ENCODE peak calls at places on chromosomes 12 and 14, in five cellular contexts. V is uterus, O is pancreas, E is testis, K is psoas muscle. X is an unnamed sample.

GRCh38 chr12:10374624-10375018 is 15.2 kb downstream of the KLRK1 start:
- DNase-seq in V (no peak), O (no peak), E (no peak), K (no peak), X (no peak)

GRCh38 chr12:64385468-64385867 is 5.1 kb downstream of the C12orf56 start:
- DNase-seq in V (no peak), O (no peak), E (no peak), K (no peak), X (no peak)

GRCh38 chr12:18158774-18159557 is 69.0 kb upstream of the RERGL start:
- DNase-seq in V (no peak), O (no peak), E (peak; percentile 64), K (no peak), X (no peak)

GRCh38 chr14:67566908-67567307 is 33.2 kb downstream of the PIGH start:
- DNase-seq in V (no peak), O (no peak), E (no peak), K (peak; percentile 32), X (no peak)

GRCh38 chr12:132812631-132813305 is 15.9 kb downstream of the GOLGA3 start:
- DNase-seq in V (no peak), O (no peak), E (no peak), K (no peak), X (no peak)

GRCh38 chr14:52891800-52892199 is 59.0 kb downstream of the FERMT2 start:
- DNase-seq in V (no peak), O (no peak), E (no peak), K (no peak), X (no peak)

GRCh38 chr12:43893670-43894069 is 57.8 kb downstream of the TMEM117 start:
- DNase-seq in V (no peak), O (no peak), E (no peak), K (peak; percentile 18), X (no peak)

GRCh38 chr14:75917322-75918251 is 64.2 kb downstream of the TGFB3 start:
- DNase-seq in V (no peak), O (no peak), E (no peak), K (no peak), X (no peak)

GRCh38 chr12:71447691-71448660 is 8.4 kb downstream of the LGR5 start:
- DNase-seq in V (no peak), O (no peak), E (no peak), K (no peak), X (no peak)

GRCh38 chr12:39074063-39074462 is 168.7 kb upstream of the CPNE8 start:
- DNase-seq in V (no peak), O (no peak), E (no peak), K (no peak), X (no peak)

GRCh38 chr12:126189856-126190255 is 1124.6 kb downstream of the AACS start:
- DNase-seq in V (no peak), O (no peak), E (no peak), K (no peak), X (no peak)

GRCh38 chr14:97185186-97185585 is 388.0 kb downstream of the VRK1 start:
- DNase-seq in V (no peak), O (no peak), E (peak; percentile 26), K (no peak), X (no peak)

GRCh38 chr12:121793501-121793835 is at the start of gene RHOF:
- DNase-seq in V (no peak), O (no peak), E (no peak), K (no peak), X (no peak)

GRCh38 chr12:109879332-109880048 is 851 bp downstream of the GLTP start:
- DNase-seq in V (no peak), O (no peak), E (no peak), K (no peak), X (no peak)

GRCh38 chr14:72457641-72458040 is 436.3 kb downstream of the DPF3 start:
- DNase-seq in V (no peak), O (no peak), E (no peak), K (no peak), X (no peak)

GRCh38 chr12:48602192-48602989 is 32.5 kb upstream of the LALBA start:
- DNase-seq in V (no peak), O (no peak), E (no peak), K (no peak), X (no peak)

GRCh38 chr14:105069554-105069886 is 4.3 kb upstream of the GPR132 start:
- DNase-seq in V (no peak), O (no peak), E (no peak), K (no peak), X (no peak)

GRCh38 chr14:94342334-94342934 is 19.3 kb upstream of the SERPINA6 start:
- DNase-seq in V (peak; percentile 77), O (peak; percentile 78), E (peak; percentile 89), K (peak; percentile 77), X (peak; percentile 77)

GRCh38 chr12:5624873-5625272 is 193.0 kb downstream of the NTF3 start:
- DNase-seq in V (no peak), O (no peak), E (no peak), K (no peak), X (no peak)

GRCh38 chr12:94616217-94616729 is 34.1 kb downstream of the TMCC3 start:
- DNase-seq in V (no peak), O (no peak), E (peak; percentile 49), K (peak; percentile 37), X (no peak)

DNA sequence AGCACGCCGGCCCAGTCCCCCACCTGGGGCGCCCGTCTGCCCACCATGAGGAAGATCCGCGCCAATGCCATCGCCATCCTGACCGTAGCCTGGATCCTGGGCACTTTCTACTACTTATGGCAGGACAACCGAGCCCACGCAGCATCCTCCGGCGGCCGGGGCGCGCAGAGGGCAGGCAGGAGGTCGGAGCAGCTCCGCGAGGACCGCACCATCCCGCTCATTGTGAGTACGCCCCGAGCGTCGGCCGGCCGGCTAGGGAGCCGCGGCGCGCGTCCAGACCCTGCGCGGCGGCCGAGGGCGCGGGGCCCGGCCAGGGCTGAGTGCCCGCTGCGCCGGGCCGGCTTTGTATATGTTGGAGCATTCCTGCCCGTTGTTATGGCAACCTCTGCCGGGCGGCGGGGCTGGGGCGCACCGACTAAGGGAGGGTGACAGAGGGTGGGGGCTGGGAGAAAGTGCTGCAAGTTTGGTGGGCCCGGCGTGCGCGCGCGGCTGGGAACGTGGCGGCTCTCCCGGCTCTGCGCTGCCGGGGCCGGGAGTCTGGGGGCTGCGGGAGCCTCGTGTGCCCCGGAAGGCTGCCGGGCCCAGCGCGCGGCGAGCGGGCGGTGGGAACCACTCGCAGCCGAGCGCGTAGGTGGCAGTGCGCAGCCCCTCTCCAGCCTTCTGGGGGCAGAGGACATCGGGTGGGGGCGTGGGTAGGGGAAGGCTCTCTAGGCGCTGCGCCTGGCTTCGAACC is 454 bp downstream of the GALNT16 start:
- DNase-seq in V (no peak), O (no peak), E (no peak), K (peak; percentile 33), X (no peak)
- H3K4me3 ChIP-seq in V (peak overlapping the region; percentile 39), O (peak overlapping the region; percentile 68), E (peak overlapping the region; percentile 64), K (peak overlapping the region; percentile 74), X (peak overlapping the region; percentile 75)

GRCh38 chr14:38808734-38809455 is 294.1 kb downstream of the SEC23A start:
- DNase-seq in V (no peak), O (no peak), E (no peak), K (no peak), X (no peak)
- TF ChIP-seq CTCF in V (no peak), O (no peak), E (no peak), K (no peak), X (no peak)

GRCh38 chr12:123065666-123066457 is 85.0 kb downstream of the PITPNM2 start:
- DNase-seq in V (no peak), O (no peak), E (no peak), K (no peak), X (no peak)
- H3K4me3 ChIP-seq in V (no peak overlapping the region), O (no peak overlapping the region), E (no peak overlapping the region), K (no peak overlapping the region), X (no peak overlapping the region)

DNA sequence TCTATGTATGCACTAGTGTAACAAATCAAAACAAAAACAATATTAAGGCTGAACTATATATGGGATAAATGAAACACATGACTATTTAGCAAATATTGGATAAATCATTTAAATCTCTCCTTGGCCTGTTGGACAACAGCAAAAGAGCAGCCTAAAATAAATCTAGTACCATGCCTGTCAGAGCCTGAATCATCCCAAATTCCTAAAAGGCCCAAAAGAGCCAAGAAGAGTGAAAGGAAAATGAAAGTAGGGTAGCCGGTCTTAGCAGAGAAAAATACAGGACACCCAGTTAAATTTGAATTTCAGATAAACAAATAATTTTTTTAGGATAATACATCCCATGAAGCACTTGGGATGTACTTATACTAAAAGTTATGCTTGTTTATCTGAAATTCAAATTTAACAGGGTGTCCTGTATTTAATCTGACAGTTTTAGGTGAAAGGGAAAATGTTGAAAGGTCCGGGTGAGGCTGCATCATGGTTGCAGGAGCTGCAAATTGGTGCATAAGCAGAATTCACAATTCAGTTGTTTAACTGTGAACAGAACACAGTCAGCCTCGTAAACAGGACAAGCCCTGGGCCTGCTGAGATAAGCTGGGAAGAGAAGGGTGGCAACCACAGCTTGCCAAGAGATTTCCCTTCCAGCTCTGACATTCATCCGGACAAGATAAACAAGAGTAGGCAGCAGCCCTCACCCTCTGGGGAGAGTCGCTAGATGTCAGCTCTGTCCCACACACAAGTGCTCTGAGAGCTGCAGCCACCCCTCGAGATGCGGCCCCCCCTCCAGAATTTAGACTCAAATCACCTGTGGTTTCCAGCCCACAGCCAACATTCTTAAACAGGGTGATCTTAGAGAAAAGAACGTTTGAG is 30.3 kb downstream of the DMAC2L start:
- DNase-seq in V (peak; percentile 58), O (peak; percentile 51), E (peak; percentile 86), K (no peak), X (no peak)
- TF ChIP-seq CTCF in V (peak; percentile 50), O (no peak), E (no peak), K (peak; percentile 35), X (no peak)

DNA sequence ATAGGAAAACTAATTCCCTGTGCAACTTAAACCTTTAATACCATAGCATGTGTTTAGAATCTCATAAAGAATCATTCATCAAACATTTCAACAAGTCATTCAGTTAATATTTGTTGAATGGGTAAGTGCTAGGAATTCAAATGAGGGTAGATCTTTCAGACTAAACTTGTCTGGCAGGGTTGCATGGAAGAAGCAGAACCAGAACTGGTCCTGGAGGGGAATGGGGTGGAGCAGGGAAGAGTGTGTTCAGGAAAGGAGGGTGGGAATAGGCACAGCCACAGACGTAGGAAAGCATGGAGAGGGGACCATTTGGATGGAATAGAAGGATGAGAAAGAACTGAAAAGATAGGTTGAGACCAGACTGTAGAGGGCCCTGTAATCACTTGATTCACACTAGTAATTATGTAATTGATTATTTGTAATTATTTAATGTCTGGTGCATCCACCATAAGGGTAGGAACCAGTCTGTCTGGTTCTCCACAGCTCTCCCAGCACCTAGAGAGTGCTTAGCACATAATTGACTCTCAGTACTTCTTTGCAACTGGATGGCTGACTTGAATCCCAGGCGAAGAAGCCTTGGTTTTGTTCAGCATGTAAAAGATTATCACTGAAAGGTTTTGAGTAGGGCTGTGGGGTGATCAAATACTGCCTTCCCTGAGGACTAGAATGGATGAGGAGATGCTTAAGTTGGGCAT is 3.0 kb upstream of the MAP3K9 start:
- DNase-seq in V (no peak), O (no peak), E (no peak), K (no peak), X (no peak)
- H3K4me3 ChIP-seq in V (no peak overlapping the region), O (no peak overlapping the region), E (no peak overlapping the region), K (no peak overlapping the region), X (no peak overlapping the region)

GRCh38 chr12:51328587-51328986 is 4.6 kb upstream of the BIN2 start:
- DNase-seq in V (no peak), O (no peak), E (no peak), K (no peak), X (no peak)

GRCh38 chr12:51326762-51327439 is 2.9 kb upstream of the BIN2 start:
- DNase-seq in V (no peak), O (peak; percentile 37), E (no peak), K (peak; percentile 23), X (no peak)

GRCh38 chr12:51333536-51333935 is 9.6 kb upstream of the BIN2 start:
- DNase-seq in V (no peak), O (no peak), E (no peak), K (no peak), X (no peak)

GRCh38 chr12:51330186-51330585 is 6.2 kb upstream of the BIN2 start:
- DNase-seq in V (no peak), O (no peak), E (no peak), K (no peak), X (no peak)

GRCh38 chr12:51329742-51330141 is 5.8 kb upstream of the BIN2 start:
- DNase-seq in V (no peak), O (no peak), E (no peak), K (no peak), X (no peak)
- TF ChIP-seq CTCF in V (no peak), O (no peak), E (no peak), K (no peak), X (no peak)